ENCODE peak calls at places on chromosomes 12 and 14, in four cellular contexts. O, P, J and R are unnamed samples.

GRCh38 chr14:56379956-56380355 is 199.6 kb upstream of the TMEM260 start:
- DNase-seq in O (no peak), P (no peak), J (no peak), R (no peak)

GRCh38 chr12:23534196-23534595 is 415.3 kb downstream of the SOX5 start:
- DNase-seq in O (no peak), J (no peak), P (no peak), R (no peak)

GRCh38 chr12:44063671-44064070 is 227.8 kb downstream of the TMEM117 start:
- DNase-seq in P (no peak), J (no peak), O (no peak), R (no peak)

GRCh38 chr14:56247495-56248087 is 129.4 kb downstream of the PELI2 start:
- DNase-seq in O (no peak), J (no peak), P (no peak), R (no peak)

GRCh38 chr12:19799216-19799615 is 359.9 kb downstream of the AEBP2 start:
- DNase-seq in J (no peak), O (no peak), P (no peak), R (no peak)

GRCh38 chr14:72763892-72764291 is 130.0 kb downstream of the DPF3 start:
- DNase-seq in J (no peak), P (no peak), O (no peak), R (no peak)

GRCh38 chr12:132218519-132218860 is 74.2 kb downstream of the NOC4L start:
- DNase-seq in J (no peak), P (no peak), O (no peak), R (no peak)

GRCh38 chr14:76056128-76056527 is 70.6 kb downstream of the IFT43 start:
- DNase-seq in P (no peak), J (no peak), O (no peak), R (no peak)

GRCh38 chr12:105214670-105215375 is 21.2 kb downstream of the APPL2 start:
- DNase-seq in J (no peak), O (no peak), P (peak; percentile 44), R (no peak)

GRCh38 chr14:93946506-93947170 is 19.5 kb downstream of the FAM181A start:
- DNase-seq in O (no peak), P (no peak), J (no peak), R (no peak)

GRCh38 chr14:22509036-22509709 is 79.9 kb downstream of the DAD1 start:
- DNase-seq in P (no peak), O (no peak), J (no peak), R (no peak)

GRCh38 chr14:91315844-91316267 is 71.4 kb upstream of the GPR68 start:
- DNase-seq in P (no peak), O (peak; percentile 78), J (peak; percentile 77), R (peak; percentile 79)

GRCh38 chr12:43098078-43098477 is 453.9 kb downstream of the ADAMTS20 start:
- DNase-seq in P (no peak), O (no peak), J (no peak), R (no peak)

GRCh38 chr12:11746024-11746771 is 96.7 kb downstream of the ETV6 start:
- DNase-seq in O (no peak), P (peak; percentile 100), J (no peak), R (no peak)

GRCh38 chr14:99191663-99192621 is 80.1 kb downstream of the BCL11B start:
- DNase-seq in P (peak; percentile 19), J (peak; percentile 30), O (no peak), R (no peak)

GRCh38 chr12:100442403-100442802 is 31.3 kb upstream of the NR1H4 start:
- DNase-seq in J (no peak), P (no peak), O (no peak), R (no peak)

GRCh38 chr12:94077209-94077608 is 71.2 kb upstream of the PLXNC1 start:
- DNase-seq in P (no peak), O (no peak), J (no peak), R (no peak)

GRCh38 chr12:26721800-26722199 is 111.2 kb downstream of the ITPR2 start:
- DNase-seq in J (no peak), O (no peak), P (peak; percentile 51), R (no peak)

GRCh38 chr12:83114042-83114441 is 427.3 kb downstream of the TMTC2 start:
- DNase-seq in J (no peak), O (no peak), P (no peak), R (no peak)

GRCh38 chr12:111361717-111362576 is 6.9 kb downstream of the PHETA1 start:
- DNase-seq in P (no peak), O (no peak), J (no peak), R (no peak)

GRCh38 chr14:33657478-33657877 is 293.4 kb downstream of the EGLN3 start:
- DNase-seq in J (no peak), P (no peak), O (no peak), R (no peak)

GRCh38 chr12:1583421-1584078 is 10.8 kb downstream of the FBXL14 start:
- DNase-seq in P (peak; percentile 68), O (peak; percentile 36), J (peak; percentile 29), R (no peak)

GRCh38 chr14:31320216-31320615 is 100.1 kb downstream of the HEATR5A start:
- DNase-seq in P (no peak), O (no peak), J (no peak), R (no peak)

GRCh38 chr12:9951026-9951652 is 19.0 kb upstream of the CLEC2A start:
- DNase-seq in P (no peak), J (peak; percentile 10), O (no peak), R (no peak)

GRCh38 chr14:80350707-80351106 is 139.4 kb upstream of the DIO2 start:
- DNase-seq in O (no peak), P (no peak), J (no peak), R (no peak)

GRCh38 chr12:28121433-28121832 is 68.8 kb upstream of the CCDC91 start:
- DNase-seq in P (no peak), O (no peak), J (no peak), R (no peak)

GRCh38 chr12:3380200-3381020 is 110.6 kb upstream of the PRMT8 start:
- DNase-seq in J (no peak), P (no peak), O (no peak), R (no peak)